ENCODE peak calls at places on chromosomes 16 and 17, in five cellular contexts. D is stimulated activated CD4-positive, alpha-beta T cell treated with anti-CD3 and anti-CD28 coated beads, Interleukin-15, amount 100 ng/mL, for 1 hour; U is retina; W is amniotic stem cell; E is GM13976. B is an unnamed sample.
A peak's percentile ranks its signal among the peaks of the same experiment; 100 is the strongest.

GRCh38 chr16:65473699-65474098 is 351.8 kb upstream of the CDH11 start:
- DNase-seq in D (no peak), U (no peak), W (no peak), E (no peak), B (no peak)

GRCh38 chr17:19368119-19368660 is 5.7 kb upstream of the B9D1 start:
- DNase-seq in D (no peak), U (no peak), W (no peak), E (no peak), B (no peak)

GRCh38 chr17:2253768-2254406 is 49.7 kb downstream of the SMG6 start:
- DNase-seq in D (no peak), U (no peak), W (no peak), E (peak; percentile 82), B (no peak)

GRCh38 chr16:63714876-63715275 is 1407.0 kb downstream of the CDH11 start:
- DNase-seq in D (no peak), U (no peak), W (no peak), E (no peak), B (no peak)

GRCh38 chr17:74921045-74921681 is 1.9 kb downstream of the USH1G start:
- DNase-seq in D (no peak), U (peak; percentile 59), W (no peak), E (no peak), B (no peak)

GRCh38 chr17:19250421-19251141 is 13.4 kb downstream of the EPN2 start:
- DNase-seq in D (no peak), U (no peak), W (no peak), E (no peak), B (no peak)

GRCh38 chr17:62703269-62703775 is 75.9 kb downstream of the MRC2 start:
- DNase-seq in D (no peak), U (no peak), W (no peak), E (no peak), B (no peak)

GRCh38 chr17:74153456-74153810 is 50.0 kb upstream of the RPL38 start:
- DNase-seq in D (no peak), U (no peak), W (no peak), E (peak; percentile 16), B (no peak)

GRCh38 chr16:81275064-81275532 is 36.6 kb downstream of the BCO1 start:
- DNase-seq in D (no peak), U (no peak), W (no peak), E (no peak), B (no peak)

GRCh38 chr16:88640039-88640495 is 1.7 kb downstream of the IL17C start:
- DNase-seq in D (no peak), U (no peak), W (no peak), E (no peak), B (no peak)

GRCh38 chr16:55710466-55710865 is 54.7 kb downstream of the SLC6A2 start:
- DNase-seq in D (no peak), U (no peak), W (no peak), E (no peak), B (no peak)

GRCh38 chr17:7589891-7590611 is at the start of gene SOX15:
- DNase-seq in D (no peak), U (no peak), W (no peak), E (no peak), B (no peak)

GRCh38 chr16:53052519-53053501 is at the start of gene CHD9NB:
- DNase-seq in D (no peak), U (no peak), W (peak; percentile 75), E (peak; percentile 45), B (no peak)

GRCh38 chr16:20868890-20869289 is 31.3 kb downstream of the DCUN1D3 start:
- DNase-seq in D (no peak), U (no peak), W (no peak), E (no peak), B (no peak)

GRCh38 chr16:48143816-48144215 is 12.0 kb downstream of the ABCC12 start:
- DNase-seq in D (no peak), U (no peak), W (no peak), E (no peak), B (no peak)